ENCODE peak calls at places on chromosome 22, in eight cellular contexts. One of them, this sample, is unnamed.

GRCh38 chr22:36374603-36375024 is 13.2 kb downstream of the MYH9 start:
- DNase-seq in body of pancreas: no peak
- DNase-seq in iPS-NIHi11: no peak
- DNase-seq in choroid plexus epithelial cell: no peak
- DNase-seq in ovary: no peak
- DNase-seq in NCI-H1105 treated with DMSO at 0.1 percent for 48 hours: no peak
- DNase-seq in occipital lobe: no peak
- DNase-seq in fibroblast of the aortic adventitia: peak
- DNase-seq in this sample: no peak

GRCh38 chr22:37848587-37849088 is 581 bp upstream of the EIF3L start:
- DNase-seq in body of pancreas: no peak
- DNase-seq in iPS-NIHi11: no peak
- DNase-seq in choroid plexus epithelial cell: peak
- DNase-seq in ovary: no peak
- DNase-seq in NCI-H1105 treated with DMSO at 0.1 percent for 48 hours: no peak
- DNase-seq in occipital lobe: no peak
- DNase-seq in fibroblast of the aortic adventitia: peak
- DNase-seq in this sample: no peak

GRCh38 chr22:38196791-38197429 is 4.9 kb upstream of the MAFF start:
- DNase-seq in body of pancreas: no peak
- DNase-seq in iPS-NIHi11: no peak
- DNase-seq in choroid plexus epithelial cell: no peak
- DNase-seq in ovary: no peak
- DNase-seq in NCI-H1105 treated with DMSO at 0.1 percent for 48 hours: no peak
- DNase-seq in occipital lobe: no peak
- DNase-seq in fibroblast of the aortic adventitia: no peak
- DNase-seq in this sample: no peak

GRCh38 chr22:22952531-22953295 is 65.1 kb downstream of the IGLL5 start:
- DNase-seq in body of pancreas: no peak
- DNase-seq in iPS-NIHi11: no peak
- DNase-seq in choroid plexus epithelial cell: no peak
- DNase-seq in ovary: no peak
- DNase-seq in NCI-H1105 treated with DMSO at 0.1 percent for 48 hours: no peak
- DNase-seq in occipital lobe: no peak
- DNase-seq in fibroblast of the aortic adventitia: no peak
- DNase-seq in this sample: no peak

GRCh38 chr22:38948181-38948940 is 9.0 kb upstream of the APOBEC3A start:
- DNase-seq in body of pancreas: peak
- DNase-seq in iPS-NIHi11: no peak
- DNase-seq in choroid plexus epithelial cell: no peak
- DNase-seq in ovary: no peak
- DNase-seq in NCI-H1105 treated with DMSO at 0.1 percent for 48 hours: no peak
- DNase-seq in occipital lobe: no peak
- DNase-seq in fibroblast of the aortic adventitia: no peak
- DNase-seq in this sample: no peak

GRCh38 chr22:29348956-29349355 is 33.5 kb upstream of the RASL10A start:
- DNase-seq in body of pancreas: no peak
- DNase-seq in iPS-NIHi11: no peak
- DNase-seq in choroid plexus epithelial cell: no peak
- DNase-seq in ovary: no peak
- DNase-seq in NCI-H1105 treated with DMSO at 0.1 percent for 48 hours: no peak
- DNase-seq in occipital lobe: no peak
- DNase-seq in fibroblast of the aortic adventitia: no peak
- DNase-seq in this sample: no peak

GRCh38 chr22:43925433-43926348 is 2.1 kb downstream of the PNPLA3 start:
- DNase-seq in body of pancreas: no peak
- DNase-seq in iPS-NIHi11: peak
- DNase-seq in choroid plexus epithelial cell: no peak
- DNase-seq in ovary: no peak
- DNase-seq in NCI-H1105 treated with DMSO at 0.1 percent for 48 hours: no peak
- DNase-seq in occipital lobe: no peak
- DNase-seq in fibroblast of the aortic adventitia: no peak
- DNase-seq in this sample: no peak

GRCh38 chr22:39904864-39905263 is 4.0 kb downstream of the GRAP2 start:
- DNase-seq in body of pancreas: no peak
- DNase-seq in iPS-NIHi11: no peak
- DNase-seq in choroid plexus epithelial cell: no peak
- DNase-seq in ovary: no peak
- DNase-seq in NCI-H1105 treated with DMSO at 0.1 percent for 48 hours: no peak
- DNase-seq in occipital lobe: no peak
- DNase-seq in fibroblast of the aortic adventitia: no peak
- DNase-seq in this sample: no peak

GRCh38 chr22:42644422-42645340 is 4.3 kb upstream of the ATP5MGL start:
- DNase-seq in body of pancreas: peak
- DNase-seq in iPS-NIHi11: no peak
- DNase-seq in choroid plexus epithelial cell: peak
- DNase-seq in ovary: peak
- DNase-seq in NCI-H1105 treated with DMSO at 0.1 percent for 48 hours: no peak
- DNase-seq in occipital lobe: no peak
- DNase-seq in fibroblast of the aortic adventitia: peak
- DNase-seq in this sample: no peak

GRCh38 chr22:45731798-45732495 is 60.3 kb downstream of the ATXN10 start:
- DNase-seq in body of pancreas: no peak
- DNase-seq in iPS-NIHi11: peak
- DNase-seq in choroid plexus epithelial cell: peak
- DNase-seq in ovary: no peak
- DNase-seq in NCI-H1105 treated with DMSO at 0.1 percent for 48 hours: no peak
- DNase-seq in occipital lobe: no peak
- DNase-seq in fibroblast of the aortic adventitia: peak
- DNase-seq in this sample: no peak

GRCh38 chr22:37749831-37750595 is 53.2 kb downstream of the TRIOBP start:
- DNase-seq in body of pancreas: no peak
- DNase-seq in iPS-NIHi11: no peak
- DNase-seq in choroid plexus epithelial cell: peak
- DNase-seq in ovary: no peak
- DNase-seq in NCI-H1105 treated with DMSO at 0.1 percent for 48 hours: no peak
- DNase-seq in occipital lobe: no peak
- DNase-seq in fibroblast of the aortic adventitia: peak
- DNase-seq in this sample: no peak

GRCh38 chr22:36405671-36406070 is 17.9 kb upstream of the MYH9 start:
- DNase-seq in body of pancreas: no peak
- DNase-seq in iPS-NIHi11: no peak
- DNase-seq in choroid plexus epithelial cell: no peak
- DNase-seq in ovary: no peak
- DNase-seq in NCI-H1105 treated with DMSO at 0.1 percent for 48 hours: no peak
- DNase-seq in occipital lobe: no peak
- DNase-seq in fibroblast of the aortic adventitia: no peak
- DNase-seq in this sample: no peak

GRCh38 chr22:49934144-49934890 is 15.9 kb downstream of the CRELD2 start:
- DNase-seq in body of pancreas: peak
- DNase-seq in iPS-NIHi11: no peak
- DNase-seq in choroid plexus epithelial cell: peak
- DNase-seq in ovary: peak
- DNase-seq in NCI-H1105 treated with DMSO at 0.1 percent for 48 hours: no peak
- DNase-seq in occipital lobe: no peak
- DNase-seq in fibroblast of the aortic adventitia: peak
- DNase-seq in this sample: peak

GRCh38 chr22:19109198-19110063 is 12.8 kb downstream of the DGCR2 start:
- DNase-seq in body of pancreas: peak
- DNase-seq in iPS-NIHi11: no peak
- DNase-seq in choroid plexus epithelial cell: peak
- DNase-seq in ovary: no peak
- DNase-seq in NCI-H1105 treated with DMSO at 0.1 percent for 48 hours: no peak
- DNase-seq in occipital lobe: no peak
- DNase-seq in fibroblast of the aortic adventitia: peak
- DNase-seq in this sample: peak

GRCh38 chr22:49305215-49305965 is 522.3 kb downstream of the BRD1 start:
- DNase-seq in body of pancreas: peak
- DNase-seq in iPS-NIHi11: peak
- DNase-seq in choroid plexus epithelial cell: peak
- DNase-seq in ovary: peak
- DNase-seq in NCI-H1105 treated with DMSO at 0.1 percent for 48 hours: peak
- DNase-seq in occipital lobe: peak
- DNase-seq in fibroblast of the aortic adventitia: no peak
- DNase-seq in this sample: peak

GRCh38 chr22:45478108-45478771 is 24.4 kb upstream of the FBLN1 start:
- DNase-seq in body of pancreas: no peak
- DNase-seq in iPS-NIHi11: no peak
- DNase-seq in choroid plexus epithelial cell: peak
- DNase-seq in ovary: peak
- DNase-seq in NCI-H1105 treated with DMSO at 0.1 percent for 48 hours: no peak
- DNase-seq in occipital lobe: no peak
- DNase-seq in fibroblast of the aortic adventitia: peak
- DNase-seq in this sample: peak

GRCh38 chr22:46350646-46351045 is 15.1 kb downstream of the TRMU start:
- DNase-seq in body of pancreas: no peak
- DNase-seq in iPS-NIHi11: no peak
- DNase-seq in choroid plexus epithelial cell: no peak
- DNase-seq in ovary: peak
- DNase-seq in NCI-H1105 treated with DMSO at 0.1 percent for 48 hours: no peak
- DNase-seq in occipital lobe: no peak
- DNase-seq in fibroblast of the aortic adventitia: no peak
- DNase-seq in this sample: no peak

GRCh38 chr22:24146190-24146616 is 35.1 kb upstream of the SUSD2 start:
- DNase-seq in body of pancreas: peak
- DNase-seq in iPS-NIHi11: peak
- DNase-seq in choroid plexus epithelial cell: peak
- DNase-seq in ovary: peak
- DNase-seq in NCI-H1105 treated with DMSO at 0.1 percent for 48 hours: no peak
- DNase-seq in occipital lobe: no peak
- DNase-seq in fibroblast of the aortic adventitia: peak
- DNase-seq in this sample: peak

GRCh38 chr22:41976961-41977566 is 7.8 kb downstream of the SEPTIN3 start:
- DNase-seq in body of pancreas: peak
- DNase-seq in iPS-NIHi11: peak
- DNase-seq in choroid plexus epithelial cell: no peak
- DNase-seq in ovary: no peak
- DNase-seq in NCI-H1105 treated with DMSO at 0.1 percent for 48 hours: peak
- DNase-seq in occipital lobe: no peak
- DNase-seq in fibroblast of the aortic adventitia: no peak
- DNase-seq in this sample: no peak

GRCh38 chr22:39434243-39434653 is 22.6 kb upstream of the MGAT3 start:
- DNase-seq in body of pancreas: no peak
- DNase-seq in iPS-NIHi11: no peak
- DNase-seq in choroid plexus epithelial cell: no peak
- DNase-seq in ovary: no peak
- DNase-seq in NCI-H1105 treated with DMSO at 0.1 percent for 48 hours: no peak
- DNase-seq in occipital lobe: peak
- DNase-seq in fibroblast of the aortic adventitia: no peak
- DNase-seq in this sample: no peak

GRCh38 chr22:42662114-42663021 is 13.2 kb upstream of the CYB5R3 start:
- DNase-seq in body of pancreas: peak
- DNase-seq in iPS-NIHi11: peak
- DNase-seq in choroid plexus epithelial cell: peak
- DNase-seq in ovary: peak
- DNase-seq in NCI-H1105 treated with DMSO at 0.1 percent for 48 hours: peak
- DNase-seq in occipital lobe: peak
- DNase-seq in fibroblast of the aortic adventitia: peak
- DNase-seq in this sample: peak

GRCh38 chr22:49266561-49267519 is 560.8 kb downstream of the BRD1 start:
- DNase-seq in body of pancreas: no peak
- DNase-seq in iPS-NIHi11: peak
- DNase-seq in choroid plexus epithelial cell: no peak
- DNase-seq in ovary: no peak
- DNase-seq in NCI-H1105 treated with DMSO at 0.1 percent for 48 hours: no peak
- DNase-seq in occipital lobe: no peak
- DNase-seq in fibroblast of the aortic adventitia: no peak
- DNase-seq in this sample: no peak

GRCh38 chr22:43017525-43018290 is 2.8 kb upstream of the PACSIN2 start:
- DNase-seq in body of pancreas: no peak
- DNase-seq in iPS-NIHi11: no peak
- DNase-seq in choroid plexus epithelial cell: no peak
- DNase-seq in ovary: no peak
- DNase-seq in NCI-H1105 treated with DMSO at 0.1 percent for 48 hours: no peak
- DNase-seq in occipital lobe: no peak
- DNase-seq in fibroblast of the aortic adventitia: no peak
- DNase-seq in this sample: no peak

GRCh38 chr22:25083414-25084166 is 116.1 kb upstream of the CRYBB3 start:
- DNase-seq in body of pancreas: peak
- DNase-seq in iPS-NIHi11: peak
- DNase-seq in choroid plexus epithelial cell: no peak
- DNase-seq in ovary: no peak
- DNase-seq in NCI-H1105 treated with DMSO at 0.1 percent for 48 hours: no peak
- DNase-seq in occipital lobe: no peak
- DNase-seq in fibroblast of the aortic adventitia: no peak
- DNase-seq in this sample: no peak

GRCh38 chr22:19105867-19106802 is 16.1 kb downstream of the DGCR2 start:
- DNase-seq in body of pancreas: peak
- DNase-seq in iPS-NIHi11: peak
- DNase-seq in choroid plexus epithelial cell: no peak
- DNase-seq in ovary: no peak
- DNase-seq in NCI-H1105 treated with DMSO at 0.1 percent for 48 hours: no peak
- DNase-seq in occipital lobe: no peak
- DNase-seq in fibroblast of the aortic adventitia: no peak
- DNase-seq in this sample: no peak

GRCh38 chr22:43891360-43892182 is at the start of gene PNPLA5:
- DNase-seq in body of pancreas: no peak
- DNase-seq in iPS-NIHi11: peak
- DNase-seq in choroid plexus epithelial cell: peak
- DNase-seq in ovary: no peak
- DNase-seq in NCI-H1105 treated with DMSO at 0.1 percent for 48 hours: no peak
- DNase-seq in occipital lobe: peak
- DNase-seq in fibroblast of the aortic adventitia: no peak
- DNase-seq in this sample: no peak

GRCh38 chr22:49491221-49491635 is 336.4 kb downstream of the BRD1 start:
- DNase-seq in body of pancreas: no peak
- DNase-seq in iPS-NIHi11: no peak
- DNase-seq in choroid plexus epithelial cell: no peak
- DNase-seq in ovary: no peak
- DNase-seq in NCI-H1105 treated with DMSO at 0.1 percent for 48 hours: no peak
- DNase-seq in occipital lobe: no peak
- DNase-seq in fibroblast of the aortic adventitia: no peak
- DNase-seq in this sample: no peak

GRCh38 chr22:47309476-47309875 is 547.0 kb downstream of the TBC1D22A start:
- DNase-seq in body of pancreas: no peak
- DNase-seq in iPS-NIHi11: no peak
- DNase-seq in choroid plexus epithelial cell: no peak
- DNase-seq in ovary: no peak
- DNase-seq in NCI-H1105 treated with DMSO at 0.1 percent for 48 hours: no peak
- DNase-seq in occipital lobe: no peak
- DNase-seq in fibroblast of the aortic adventitia: no peak
- DNase-seq in this sample: no peak

GRCh38 chr22:35915477-35916013 is 113.1 kb downstream of the RBFOX2 start:
- DNase-seq in body of pancreas: no peak
- DNase-seq in iPS-NIHi11: no peak
- DNase-seq in choroid plexus epithelial cell: peak
- DNase-seq in ovary: no peak
- DNase-seq in NCI-H1105 treated with DMSO at 0.1 percent for 48 hours: peak
- DNase-seq in occipital lobe: no peak
- DNase-seq in fibroblast of the aortic adventitia: peak
- DNase-seq in this sample: no peak

GRCh38 chr22:46369716-46370583 is 34.4 kb downstream of the TRMU start:
- DNase-seq in body of pancreas: no peak
- DNase-seq in iPS-NIHi11: no peak
- DNase-seq in choroid plexus epithelial cell: no peak
- DNase-seq in ovary: no peak
- DNase-seq in NCI-H1105 treated with DMSO at 0.1 percent for 48 hours: no peak
- DNase-seq in occipital lobe: no peak
- DNase-seq in fibroblast of the aortic adventitia: no peak
- DNase-seq in this sample: no peak

GRCh38 chr22:23119492-23120414 is 22.0 kb downstream of the RSPH14 start:
- DNase-seq in body of pancreas: no peak
- DNase-seq in iPS-NIHi11: no peak
- DNase-seq in choroid plexus epithelial cell: no peak
- DNase-seq in ovary: no peak
- DNase-seq in NCI-H1105 treated with DMSO at 0.1 percent for 48 hours: no peak
- DNase-seq in occipital lobe: no peak
- DNase-seq in fibroblast of the aortic adventitia: no peak
- DNase-seq in this sample: no peak

GRCh38 chr22:36586250-36586649 is 57.3 kb upstream of the EIF3D start:
- DNase-seq in body of pancreas: no peak
- DNase-seq in iPS-NIHi11: no peak
- DNase-seq in choroid plexus epithelial cell: no peak
- DNase-seq in ovary: no peak
- DNase-seq in NCI-H1105 treated with DMSO at 0.1 percent for 48 hours: no peak
- DNase-seq in occipital lobe: no peak
- DNase-seq in fibroblast of the aortic adventitia: no peak
- DNase-seq in this sample: no peak

GRCh38 chr22:49010086-49010863 is 817.4 kb downstream of the BRD1 start:
- DNase-seq in body of pancreas: no peak
- DNase-seq in iPS-NIHi11: no peak
- DNase-seq in choroid plexus epithelial cell: no peak
- DNase-seq in ovary: no peak
- DNase-seq in NCI-H1105 treated with DMSO at 0.1 percent for 48 hours: no peak
- DNase-seq in occipital lobe: no peak
- DNase-seq in fibroblast of the aortic adventitia: no peak
- DNase-seq in this sample: no peak

GRCh38 chr22:20569059-20570058 is 61.9 kb downstream of the MED15 start:
- DNase-seq in body of pancreas: peak
- DNase-seq in iPS-NIHi11: peak
- DNase-seq in choroid plexus epithelial cell: peak
- DNase-seq in ovary: no peak
- DNase-seq in NCI-H1105 treated with DMSO at 0.1 percent for 48 hours: no peak
- DNase-seq in occipital lobe: peak
- DNase-seq in fibroblast of the aortic adventitia: peak
- DNase-seq in this sample: peak

This sample was measured in tibial nerve.